ENCODE peak calls at places on chromosomes 13 and 19, in ten cellular contexts. Q is stomach; Y is MG63; Z is IMR-90; N is CD8-positive, alpha-beta memory T cell; D is astrocyte; V is adipocyte; W is OCI-LY7; O is aorta; C is right lobe of liver. L is an unnamed sample. For H3K9me3, the result is how much of the 10 kb centered on the place peaks cover.

GRCh38 chr13:46076827-46077226 is 24.3 kb upstream of the ZC3H13 start:
- DNase-seq in O (no peak), V (no peak), Q (no peak), Y (no peak), N (no peak), C (no peak), W (no peak), D (no peak), Z (no peak), L (no peak)

GRCh38 chr19:11673608-11674041 is 65.1 kb downstream of the ZNF823 start:
- DNase-seq in D (peak), C (peak), O (peak), W (peak), Y (peak), N (no peak), V (peak), Z (peak), Q (peak), L (peak)

GRCh38 chr13:91346848-91347211 is 657 bp upstream of the MIR17HG start:
- DNase-seq in W (peak), Q (no peak), N (peak), D (no peak), Z (no peak), O (no peak), Y (peak), C (peak), V (peak), L (no peak)

GRCh38 chr13:110394371-110394841 is 87.3 kb downstream of the COL4A2 start:
- DNase-seq in D (peak), O (peak), V (no peak), Y (no peak), W (no peak), N (no peak), C (no peak), Q (no peak), Z (peak), L (no peak)

GRCh38 chr13:110006304-110006703 is 219.9 kb upstream of the IRS2 start:
- DNase-seq in Z (peak), W (no peak), C (peak), N (no peak), V (no peak), O (no peak), Q (no peak), D (peak), Y (peak), L (no peak)

GRCh38 chr13:108176685-108177274 is 38.6 kb downstream of the LIG4 start:
- DNase-seq in Q (peak), Y (no peak), O (no peak), N (no peak), V (peak), Z (peak), W (peak), C (no peak), D (no peak), L (no peak)

GRCh38 chr13:51761638-51762350 is 42.2 kb downstream of the DHRS12 start:
- DNase-seq in O (no peak), W (no peak), Y (no peak), V (peak), Q (no peak), Z (peak), C (no peak), D (no peak), N (no peak), L (no peak)

GRCh38 chr13:25839356-25839755 is 212.5 kb downstream of the SHISA2 start:
- DNase-seq in W (no peak), C (no peak), D (no peak), O (no peak), V (no peak), Q (no peak), Y (no peak), N (no peak), Z (no peak), L (no peak)

GRCh38 chr19:55340144-55340783 is 588 bp downstream of the KMT5C start:
- DNase-seq in Z (no peak), N (no peak), D (no peak), O (no peak), Q (no peak), V (no peak), C (peak), W (no peak), Y (peak), L (peak)

GRCh38 chr19:33868821-33869412 is 72.2 kb downstream of the KCTD15 start:
- DNase-seq in D (no peak), Y (peak), W (no peak), C (no peak), O (peak), Z (no peak), N (no peak), Q (peak), V (peak), L (peak)

GRCh38 chr13:49927755-49928154 is 8.4 kb downstream of the SPRYD7 start:
- DNase-seq in C (no peak), Z (peak), O (no peak), D (peak), W (no peak), Q (no peak), N (no peak), V (peak), Y (no peak), L (no peak)

GRCh38 chr19:51031220-51031879 is 3.5 kb downstream of the KLK12 start:
- DNase-seq in D (no peak), Y (no peak), N (no peak), Z (no peak), V (no peak), Q (no peak), W (no peak), O (no peak), C (no peak), L (no peak)

GRCh38 chr19:15248648-15249559 is 16.7 kb upstream of the EPHX3 start:
- DNase-seq in O (peak), Q (peak), Y (peak), D (peak), C (peak), V (peak), Z (peak), N (no peak), W (no peak), L (peak)

DNA sequence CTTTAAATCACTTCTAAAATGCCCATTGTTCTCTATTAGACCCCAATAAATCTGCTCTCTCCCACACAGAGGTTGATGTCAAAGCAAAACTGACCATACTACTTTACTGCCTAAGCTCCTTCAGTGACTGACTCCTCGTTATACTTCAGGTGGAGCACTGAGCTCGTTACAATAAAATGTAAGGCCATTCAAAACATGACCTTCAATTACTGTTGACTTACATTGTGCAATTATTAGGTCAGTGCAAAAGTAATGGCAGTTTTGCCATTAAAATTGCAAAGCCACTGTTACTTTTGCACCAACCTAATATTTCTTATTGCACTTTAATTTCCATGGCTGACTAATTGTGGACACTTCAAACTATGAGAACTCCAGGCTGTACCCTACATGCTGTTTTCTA is 314.9 kb downstream of the MZT1 start:
- DNase-seq in Z (no peak), Y (no peak), W (no peak), Q (no peak), N (no peak), C (no peak), D (no peak), V (no peak), O (no peak), L (no peak)
- H3K9me3 ChIP-seq in Z (under half), Y (under half), W (under half), Q (under half), N (under half), C (under half), D (under half), V (under half), O (under half), L (under half)

GRCh38 chr19:9148687-9149086 is 8.5 kb downstream of the ZNF317 start:
- DNase-seq in O (no peak), Z (no peak), V (no peak), Q (no peak), C (no peak), N (no peak), Y (no peak), D (no peak), W (no peak), L (no peak)

GRCh38 chr19:9151367-9151766 is 11.2 kb downstream of the ZNF317 start:
- DNase-seq in Y (no peak), W (no peak), Q (no peak), C (no peak), Z (no peak), N (peak), O (no peak), D (no peak), V (no peak), L (no peak)

GRCh38 chr19:9146882-9147281 is 6.7 kb downstream of the ZNF317 start:
- DNase-seq in Q (no peak), W (no peak), V (no peak), Y (no peak), N (no peak), Z (no peak), D (no peak), C (no peak), O (no peak), L (no peak)

GRCh38 chr19:9150650-9151049 is 10.5 kb downstream of the ZNF317 start:
- DNase-seq in Z (no peak), O (no peak), N (no peak), C (no peak), V (no peak), Y (no peak), D (no peak), Q (no peak), W (no peak), L (no peak)

DNA sequence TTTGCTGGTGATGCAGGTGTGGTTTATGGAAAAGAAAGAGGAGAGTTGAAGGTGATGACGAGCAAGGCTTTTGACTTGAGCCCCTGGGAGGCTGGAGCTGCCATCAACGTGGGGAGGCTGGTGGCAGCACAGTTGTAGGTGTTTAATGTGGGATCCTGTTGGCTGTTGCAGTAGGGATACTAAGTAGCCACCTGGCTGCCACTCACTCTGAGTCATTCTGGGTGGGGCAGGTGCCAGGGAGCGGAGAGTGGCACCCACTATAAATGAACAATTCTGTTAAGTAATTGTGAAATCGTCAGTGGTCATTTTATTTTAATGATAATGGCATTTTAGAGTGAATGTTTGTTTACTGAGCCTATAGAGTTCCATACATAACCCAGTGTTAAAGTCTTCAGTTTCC is 9.8 kb downstream of the ZNF317 start:
- DNase-seq in O (no peak), N (no peak), Y (peak), V (no peak), Z (no peak), Q (no peak), W (no peak), C (no peak), D (no peak), L (no peak)
- H3K9me3 ChIP-seq in O (under half), N (under half), Y (half or more), V (under half), Z (under half), Q (under half), W (half or more), C (under half), D (under half), L (under half)

GRCh38 chr19:17088552-17088951 is 13.0 kb downstream of the MYO9B start:
- DNase-seq in V (no peak), D (no peak), O (no peak), Q (no peak), Z (peak), W (no peak), N (no peak), C (no peak), Y (no peak), L (peak)

GRCh38 chr19:17086811-17087210 is 11.2 kb downstream of the MYO9B start:
- DNase-seq in O (no peak), Y (no peak), V (no peak), Q (no peak), D (no peak), W (no peak), N (no peak), Z (peak), C (no peak), L (peak)

GRCh38 chr19:17089238-17089637 is 13.7 kb downstream of the MYO9B start:
- DNase-seq in O (peak), Z (peak), W (no peak), Y (peak), Q (no peak), D (peak), C (no peak), N (no peak), V (peak), L (peak)

GRCh38 chr19:17081672-17082630 is 6.4 kb downstream of the MYO9B start:
- DNase-seq in C (no peak), D (no peak), V (no peak), N (no peak), Y (no peak), O (peak), Z (no peak), W (no peak), Q (no peak), L (peak)

GRCh38 chr19:17086129-17086528 is 10.6 kb downstream of the MYO9B start:
- DNase-seq in Q (no peak), Z (no peak), D (no peak), W (no peak), V (no peak), N (no peak), O (no peak), C (no peak), Y (no peak), L (peak)
- H3K9me3 ChIP-seq in Q (under half), Z (under half), D (under half), W (under half), V (under half), N (under half), O (under half), C (under half), Y (under half), L (under half)

GRCh38 chr19:37809366-37809765 is 30.0 kb upstream of the ZNF573 start:
- DNase-seq in Q (no peak), O (no peak), W (no peak), V (no peak), Z (no peak), N (no peak), D (no peak), Y (no peak), C (no peak), L (no peak)
- H3K9me3 ChIP-seq in Q (under half), O (under half), W (under half), V (under half), Z (under half), N (under half), D (under half), Y (under half), C (under half), L (under half)

GRCh38 chr19:23366437-23366836 is 28.8 kb downstream of the ZNF91 start:
- DNase-seq in Q (no peak), C (no peak), W (no peak), Y (no peak), V (no peak), Z (no peak), O (no peak), N (no peak), D (no peak), L (no peak)
- H3K9me3 ChIP-seq in Q (under half), C (under half), W (under half), Y (under half), V (half or more), Z (half or more), O (under half), N (under half), D (under half), L (under half)

GRCh38 chr19:6809262-6809661 is 36.8 kb downstream of the VAV1 start:
- DNase-seq in C (no peak), O (no peak), Y (no peak), Q (no peak), Z (no peak), N (no peak), D (no peak), V (no peak), W (no peak), L (no peak)

GRCh38 chr19:6811906-6812305 is 39.4 kb downstream of the VAV1 start:
- DNase-seq in Z (peak), Q (no peak), D (peak), N (no peak), C (no peak), V (peak), W (peak), O (no peak), Y (peak), L (no peak)

GRCh38 chr19:6813659-6814058 is 41.2 kb downstream of the VAV1 start:
- DNase-seq in O (no peak), Z (no peak), Y (no peak), N (no peak), C (no peak), V (no peak), Q (no peak), W (no peak), D (no peak), L (no peak)

GRCh38 chr19:6811378-6811777 is 38.9 kb downstream of the VAV1 start:
- DNase-seq in D (no peak), V (no peak), W (no peak), O (no peak), Q (no peak), Z (no peak), N (no peak), Y (peak), C (no peak), L (no peak)

DNA sequence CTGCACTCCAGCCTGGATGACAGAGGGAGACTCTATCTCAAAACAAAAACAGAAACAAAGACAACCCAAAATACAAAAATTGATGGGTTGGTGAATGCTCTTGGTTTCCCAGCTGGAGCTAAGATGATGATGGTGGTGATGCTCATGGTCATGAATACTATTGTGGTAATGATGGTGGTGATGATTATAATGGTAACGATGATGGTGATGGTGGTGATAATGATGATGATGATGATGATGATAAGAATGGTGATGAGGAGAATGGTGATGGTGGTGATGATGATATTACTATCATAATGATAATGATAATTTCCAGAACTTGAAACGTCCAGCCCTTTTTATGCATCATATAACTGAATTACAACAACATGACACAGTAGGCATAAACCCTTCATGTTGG is 40.1 kb downstream of the VAV1 start:
- DNase-seq in W (no peak), Z (no peak), D (no peak), Y (no peak), V (no peak), C (no peak), O (no peak), Q (no peak), N (no peak), L (no peak)
- H3K9me3 ChIP-seq in W (under half), Z (under half), D (under half), Y (under half), V (under half), C (under half), O (under half), Q (under half), N (under half), L (under half)

DNA sequence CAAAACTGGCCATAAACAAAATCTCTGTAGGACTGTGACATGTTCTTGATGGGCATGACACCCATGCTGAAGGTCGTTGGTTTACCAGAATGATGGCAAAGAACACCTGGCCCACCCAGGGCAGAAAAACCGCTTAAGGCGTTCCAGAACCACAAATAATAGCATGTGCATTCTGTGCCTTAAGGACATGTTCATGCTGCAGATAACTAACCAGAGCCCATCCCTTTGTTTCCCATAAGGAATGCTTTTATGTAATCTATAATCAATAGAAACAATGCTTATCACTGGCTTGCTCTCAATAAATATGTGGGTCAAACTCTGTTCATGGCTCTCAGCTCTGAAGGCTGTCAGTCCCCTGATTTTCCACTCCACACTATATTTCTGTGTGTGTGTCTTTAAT is 11.2 kb upstream of the ZNF578 start:
- DNase-seq in W (no peak), Z (no peak), V (no peak), N (no peak), Q (no peak), D (no peak), Y (no peak), C (no peak), O (no peak), L (no peak)
- H3K9me3 ChIP-seq in W (under half), Z (under half), V (half or more), N (under half), Q (under half), D (under half), Y (under half), C (under half), O (under half), L (under half)

GRCh38 chr13:55534306-55534705 is 1606.4 kb upstream of the PRR20A start:
- DNase-seq in D (no peak), V (no peak), N (no peak), Q (no peak), W (no peak), Z (no peak), O (no peak), Y (no peak), C (no peak), L (no peak)
- H3K9me3 ChIP-seq in D (under half), V (under half), N (under half), Q (under half), W (under half), Z (under half), O (under half), Y (under half), C (under half), L (under half)

GRCh38 chr19:57613941-57614743 is at the start of gene ZNF134:
- DNase-seq in C (peak), D (peak), V (peak), N (peak), W (peak), Y (peak), Z (peak), O (peak), Q (peak), L (peak)
- H3K9me3 ChIP-seq in C (under half), D (under half), V (under half), N (under half), W (under half), Y (half or more), Z (under half), O (under half), Q (under half), L (under half)